ENCODE peak calls at places on chromosomes 3 and 15, in four cellular contexts. S, M, K and A are unnamed samples.

GRCh38 chr3:14169871-14170270 is 8.5 kb downstream of the XPC start:
- DNase-seq in K (no peak), M (no peak), S (no peak), A (no peak)

GRCh38 chr3:104385421-104385820 is 981.3 kb upstream of the ALCAM start:
- DNase-seq in M (no peak), K (no peak), S (peak), A (no peak)

GRCh38 chr15:74179983-74180688 is 6.6 kb downstream of the ISLR start:
- DNase-seq in K (no peak), M (no peak), S (peak), A (no peak)

GRCh38 chr3:112699436-112699978 is 58.6 kb upstream of the CCDC80 start:
- DNase-seq in M (peak), S (peak), K (peak), A (peak)

GRCh38 chr3:54888873-54889272 is 39.0 kb downstream of the LRTM1 start:
- DNase-seq in S (peak), M (no peak), K (no peak), A (no peak)

GRCh38 chr15:39580117-39580629 is 706 bp upstream of the THBS1 start:
- DNase-seq in M (peak), K (peak), S (peak), A (peak)

GRCh38 chr3:130779031-130779430 is 32.4 kb upstream of the PIK3R4 start:
- DNase-seq in S (no peak), K (no peak), M (no peak), A (peak)

GRCh38 chr3:145648396-145648795 is 512.6 kb downstream of the PLOD2 start:
- DNase-seq in S (no peak), M (no peak), K (no peak), A (no peak)

GRCh38 chr15:24943361-24943760 is 11.4 kb upstream of the SNRPN start:
- DNase-seq in M (no peak), K (no peak), S (no peak), A (no peak)

GRCh38 chr3:184786271-184787010 is 25.5 kb upstream of the VPS8 start:
- DNase-seq in M (no peak), S (peak), K (peak), A (no peak)

GRCh38 chr3:173977747-173978146 is 580.2 kb downstream of the NLGN1 start:
- DNase-seq in M (no peak), S (no peak), K (no peak), A (no peak)

GRCh38 chr15:100781061-100781960 is 98.3 kb upstream of the ALDH1A3 start:
- DNase-seq in K (no peak), S (no peak), M (no peak), A (no peak)

GRCh38 chr15:83446904-83447708 is at the start of gene SH3GL3:
- DNase-seq in K (peak), S (peak), M (no peak), A (peak)

GRCh38 chr3:70249509-70250160 is 62.8 kb downstream of the MDFIC2 start:
- DNase-seq in K (peak), M (no peak), S (peak), A (no peak)

GRCh38 chr3:61132062-61132461 is 119.2 kb downstream of the FHIT start:
- DNase-seq in S (no peak), K (no peak), M (no peak), A (no peak)